ENCODE peak calls at places on chromosomes 2 and 18, in seven cellular contexts. One of them, this sample, is unnamed.

GRCh38 chr2:196206804-196207203 is 35.4 kb upstream of the STK17B start:
- DNase-seq in endodermal cell: no peak
- DNase-seq in IMR-90: no peak
- DNase-seq in NB4: no peak
- DNase-seq in GM20000: no peak
- DNase-seq in Calu3: no peak
- DNase-seq in cardiac fibroblast: no peak
- DNase-seq in this sample: no peak

GRCh38 chr18:60804412-60804811 is 431.8 kb upstream of the MC4R start:
- DNase-seq in endodermal cell: peak
- DNase-seq in GM20000: no peak
- DNase-seq in Calu3: no peak
- DNase-seq in cardiac fibroblast: no peak
- DNase-seq in IMR-90: no peak
- DNase-seq in NB4: no peak
- DNase-seq in this sample: no peak

GRCh38 chr2:48315847-48316194 is 214.1 kb upstream of the STON1 start:
- DNase-seq in IMR-90: no peak
- DNase-seq in NB4: peak
- DNase-seq in GM20000: peak
- DNase-seq in Calu3: peak
- DNase-seq in endodermal cell: peak
- DNase-seq in cardiac fibroblast: no peak
- DNase-seq in this sample: no peak

GRCh38 chr2:145692971-145693478 is 1173.1 kb upstream of the ZEB2 start:
- DNase-seq in cardiac fibroblast: peak
- DNase-seq in GM20000: peak
- DNase-seq in IMR-90: peak
- DNase-seq in NB4: peak
- DNase-seq in Calu3: peak
- DNase-seq in endodermal cell: no peak
- DNase-seq in this sample: no peak

GRCh38 chr2:25314514-25315315 is 27.0 kb downstream of the DNMT3A start:
- DNase-seq in GM20000: peak
- DNase-seq in cardiac fibroblast: no peak
- DNase-seq in NB4: peak
- DNase-seq in IMR-90: peak
- DNase-seq in Calu3: no peak
- DNase-seq in endodermal cell: peak
- DNase-seq in this sample: no peak

GRCh38 chr2:232315049-232315922 is 63.3 kb upstream of the ALPP start:
- DNase-seq in cardiac fibroblast: peak
- DNase-seq in GM20000: peak
- DNase-seq in endodermal cell: no peak
- DNase-seq in IMR-90: peak
- DNase-seq in Calu3: no peak
- DNase-seq in NB4: peak
- DNase-seq in this sample: peak

GRCh38 chr2:222730346-222731065 is 59.0 kb downstream of the MOGAT1 start:
- DNase-seq in NB4: peak
- DNase-seq in IMR-90: no peak
- DNase-seq in endodermal cell: no peak
- DNase-seq in GM20000: no peak
- DNase-seq in cardiac fibroblast: no peak
- DNase-seq in Calu3: no peak
- DNase-seq in this sample: no peak

GRCh38 chr2:190318931-190319556 is 582 bp downstream of the HIBCH start:
- DNase-seq in IMR-90: peak
- DNase-seq in endodermal cell: no peak
- DNase-seq in NB4: no peak
- DNase-seq in Calu3: no peak
- DNase-seq in cardiac fibroblast: no peak
- DNase-seq in GM20000: peak
- DNase-seq in this sample: no peak

GRCh38 chr2:66903126-66903654 is 468.3 kb downstream of the MEIS1 start:
- DNase-seq in cardiac fibroblast: no peak
- DNase-seq in IMR-90: no peak
- DNase-seq in GM20000: no peak
- DNase-seq in NB4: no peak
- DNase-seq in Calu3: no peak
- DNase-seq in endodermal cell: no peak
- DNase-seq in this sample: no peak

GRCh38 chr2:198157314-198157713 is 352.9 kb downstream of the PLCL1 start:
- DNase-seq in Calu3: no peak
- DNase-seq in GM20000: no peak
- DNase-seq in NB4: no peak
- DNase-seq in endodermal cell: no peak
- DNase-seq in cardiac fibroblast: no peak
- DNase-seq in IMR-90: no peak
- DNase-seq in this sample: no peak

GRCh38 chr18:55384551-55385275 is 203.3 kb downstream of the TCF4 start:
- DNase-seq in GM20000: peak
- DNase-seq in NB4: peak
- DNase-seq in cardiac fibroblast: peak
- DNase-seq in Calu3: peak
- DNase-seq in endodermal cell: peak
- DNase-seq in IMR-90: peak
- DNase-seq in this sample: peak

GRCh38 chr2:218021536-218022071 is 18.8 kb upstream of the TNS1 start:
- DNase-seq in NB4: peak
- DNase-seq in Calu3: no peak
- DNase-seq in cardiac fibroblast: no peak
- DNase-seq in endodermal cell: peak
- DNase-seq in GM20000: no peak
- DNase-seq in IMR-90: no peak
- DNase-seq in this sample: no peak

GRCh38 chr2:181426687-181427086 is 30.5 kb upstream of the ITGA4 start:
- DNase-seq in cardiac fibroblast: no peak
- DNase-seq in Calu3: no peak
- DNase-seq in NB4: no peak
- DNase-seq in GM20000: no peak
- DNase-seq in IMR-90: no peak
- DNase-seq in endodermal cell: no peak
- DNase-seq in this sample: no peak

GRCh38 chr2:181431674-181432073 is 25.5 kb upstream of the ITGA4 start:
- DNase-seq in IMR-90: no peak
- DNase-seq in NB4: no peak
- DNase-seq in cardiac fibroblast: no peak
- DNase-seq in Calu3: no peak
- DNase-seq in GM20000: no peak
- DNase-seq in endodermal cell: no peak
- DNase-seq in this sample: no peak

DNA sequence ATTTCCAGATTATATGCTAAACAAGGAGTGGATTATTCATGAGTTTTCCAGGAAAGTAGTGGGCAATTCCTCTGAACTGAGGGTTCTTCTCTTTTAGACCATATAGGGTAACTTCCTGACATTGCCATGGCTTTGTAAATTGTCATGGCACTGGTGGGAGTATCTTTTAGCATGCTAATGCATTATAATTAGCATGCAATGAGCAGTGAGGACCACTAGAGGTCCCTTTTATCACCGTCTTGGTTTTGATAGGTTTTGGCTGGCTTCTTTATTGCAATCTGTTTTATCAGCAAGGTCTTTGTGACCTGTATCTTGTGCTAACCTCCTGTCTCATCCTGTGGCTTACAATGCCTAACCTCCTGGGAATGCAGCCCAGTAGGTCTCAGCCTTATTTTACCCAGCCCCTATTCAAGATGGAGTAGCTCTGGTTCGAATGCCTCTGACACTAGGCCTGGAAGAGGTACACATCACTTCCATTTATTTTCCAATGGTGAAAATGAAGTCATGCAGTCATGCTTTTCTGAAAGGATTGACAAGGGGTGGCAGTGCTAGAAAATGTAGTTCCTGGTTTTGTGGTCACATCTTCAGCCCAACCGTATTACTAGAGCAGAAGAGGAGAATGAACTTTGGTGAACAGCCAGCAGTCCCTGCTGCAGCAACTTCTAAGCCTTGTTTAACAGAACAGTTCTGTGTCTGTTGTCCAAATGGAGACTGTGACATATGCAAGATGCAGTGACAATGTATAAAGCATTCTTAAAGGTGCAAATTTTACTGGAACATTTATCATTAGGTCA is 26.6 kb upstream of the ITGA4 start:
- DNase-seq in cardiac fibroblast: peak
- DNase-seq in GM20000: no peak
- DNase-seq in endodermal cell: no peak
- DNase-seq in Calu3: peak
- DNase-seq in NB4: peak
- DNase-seq in IMR-90: peak
- DNase-seq in this sample: peak
- TF ChIP-seq CTCF in cardiac fibroblast: peak
- TF ChIP-seq CTCF in GM20000: peak
- TF ChIP-seq CTCF in endodermal cell: peak
- TF ChIP-seq CTCF in Calu3: no peak
- TF ChIP-seq CTCF in NB4: peak
- TF ChIP-seq CTCF in IMR-90: peak
- TF ChIP-seq CTCF in this sample: peak

GRCh38 chr2:9140570-9141378 is 65.8 kb upstream of the ASAP2 start:
- DNase-seq in endodermal cell: no peak
- DNase-seq in Calu3: no peak
- DNase-seq in GM20000: no peak
- DNase-seq in NB4: peak
- DNase-seq in cardiac fibroblast: no peak
- DNase-seq in IMR-90: peak
- DNase-seq in this sample: peak

GRCh38 chr2:9141379-9141667 is 65.3 kb upstream of the ASAP2 start:
- DNase-seq in Calu3: no peak
- DNase-seq in NB4: no peak
- DNase-seq in cardiac fibroblast: no peak
- DNase-seq in IMR-90: no peak
- DNase-seq in endodermal cell: no peak
- DNase-seq in GM20000: no peak
- DNase-seq in this sample: no peak

GRCh38 chr2:9141706-9142460 is 64.7 kb upstream of the ASAP2 start:
- DNase-seq in IMR-90: no peak
- DNase-seq in cardiac fibroblast: no peak
- DNase-seq in GM20000: no peak
- DNase-seq in endodermal cell: no peak
- DNase-seq in Calu3: no peak
- DNase-seq in NB4: no peak
- DNase-seq in this sample: no peak

GRCh38 chr2:9138507-9139085 is 68.0 kb upstream of the ASAP2 start:
- DNase-seq in IMR-90: no peak
- DNase-seq in endodermal cell: peak
- DNase-seq in GM20000: peak
- DNase-seq in NB4: peak
- DNase-seq in cardiac fibroblast: no peak
- DNase-seq in Calu3: peak
- DNase-seq in this sample: no peak

GRCh38 chr2:9139491-9140443 is 66.8 kb upstream of the ASAP2 start:
- DNase-seq in GM20000: peak
- DNase-seq in IMR-90: peak
- DNase-seq in NB4: peak
- DNase-seq in endodermal cell: peak
- DNase-seq in cardiac fibroblast: peak
- DNase-seq in Calu3: peak
- DNase-seq in this sample: peak
- TF ChIP-seq CTCF in GM20000: peak
- TF ChIP-seq CTCF in IMR-90: peak
- TF ChIP-seq CTCF in NB4: peak
- TF ChIP-seq CTCF in endodermal cell: peak
- TF ChIP-seq CTCF in cardiac fibroblast: peak
- TF ChIP-seq CTCF in Calu3: peak
- TF ChIP-seq CTCF in this sample: peak

GRCh38 chr2:219297766-219298456 is 11.3 kb downstream of the PTPRN start:
- DNase-seq in endodermal cell: peak
- DNase-seq in GM20000: no peak
- DNase-seq in Calu3: no peak
- DNase-seq in IMR-90: no peak
- DNase-seq in NB4: no peak
- DNase-seq in cardiac fibroblast: no peak
- DNase-seq in this sample: no peak
- TF ChIP-seq CTCF in endodermal cell: no peak
- TF ChIP-seq CTCF in GM20000: no peak
- TF ChIP-seq CTCF in Calu3: no peak
- TF ChIP-seq CTCF in IMR-90: peak
- TF ChIP-seq CTCF in NB4: no peak
- TF ChIP-seq CTCF in cardiac fibroblast: peak
- TF ChIP-seq CTCF in this sample: no peak

DNA sequence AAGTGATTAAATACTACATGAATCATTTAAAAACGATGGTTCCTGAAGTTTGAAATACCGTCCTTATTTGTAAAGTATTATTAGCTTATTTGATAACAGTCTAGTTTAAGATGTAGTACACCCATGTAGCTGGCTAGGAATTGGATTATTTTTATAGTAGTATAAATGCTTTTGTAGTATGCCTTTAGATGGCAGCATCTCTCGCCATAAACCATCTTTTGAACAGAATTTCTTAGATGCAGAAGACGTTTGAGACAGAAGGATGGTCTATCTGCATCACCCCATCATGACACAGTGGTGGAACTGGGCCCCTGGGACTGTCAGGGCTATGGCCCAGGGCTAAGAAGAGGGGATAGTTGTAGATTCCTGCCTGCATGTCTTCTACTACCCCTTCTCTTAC is 152.7 kb downstream of the WDSUB1 start:
- DNase-seq in endodermal cell: no peak
- DNase-seq in GM20000: no peak
- DNase-seq in NB4: peak
- DNase-seq in cardiac fibroblast: peak
- DNase-seq in IMR-90: peak
- DNase-seq in Calu3: no peak
- DNase-seq in this sample: peak
- TF ChIP-seq CTCF in endodermal cell: no peak
- TF ChIP-seq CTCF in GM20000: no peak
- TF ChIP-seq CTCF in NB4: no peak
- TF ChIP-seq CTCF in cardiac fibroblast: peak
- TF ChIP-seq CTCF in IMR-90: peak
- TF ChIP-seq CTCF in Calu3: no peak
- TF ChIP-seq CTCF in this sample: peak

DNA sequence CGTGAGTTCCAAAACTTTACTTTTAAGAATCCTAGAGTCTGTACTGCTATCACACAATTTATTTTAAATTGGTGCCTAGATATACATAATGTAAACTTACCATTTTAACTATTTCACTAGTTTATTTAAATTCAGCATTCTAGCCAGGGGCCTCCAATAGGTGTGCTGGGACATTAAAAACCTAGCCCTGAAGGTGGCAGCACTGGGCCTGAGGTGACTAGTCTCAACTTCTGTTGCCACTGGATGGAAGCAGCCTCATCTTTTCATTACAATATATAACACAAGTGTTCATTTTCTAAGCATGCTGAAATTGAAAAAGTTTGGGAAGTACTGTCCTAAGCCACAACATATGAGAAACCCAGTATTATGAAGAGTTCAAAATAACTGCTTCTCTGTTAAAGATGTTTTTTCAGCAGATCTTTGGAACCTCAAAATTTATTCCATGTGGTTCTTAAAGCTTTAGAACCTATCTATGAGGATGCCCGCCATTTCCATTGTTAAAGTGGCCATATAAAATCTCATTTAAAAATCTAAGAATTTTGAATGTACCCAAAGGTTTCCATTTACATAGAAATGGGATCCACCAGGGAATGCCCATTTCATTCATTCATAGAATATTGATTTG is 2.9 kb upstream of the RBBP8 start:
- DNase-seq in IMR-90: peak
- DNase-seq in endodermal cell: peak
- DNase-seq in Calu3: peak
- DNase-seq in cardiac fibroblast: peak
- DNase-seq in NB4: peak
- DNase-seq in GM20000: peak
- DNase-seq in this sample: peak
- TF ChIP-seq CTCF in IMR-90: peak
- TF ChIP-seq CTCF in endodermal cell: peak
- TF ChIP-seq CTCF in Calu3: peak
- TF ChIP-seq CTCF in cardiac fibroblast: peak
- TF ChIP-seq CTCF in NB4: peak
- TF ChIP-seq CTCF in GM20000: peak
- TF ChIP-seq CTCF in this sample: peak

This sample was measured in HFFc6.